ENCODE peak calls at places on chromosomes 4 and X, in six cellular contexts. One of them, this sample, is unnamed.

GRCh38 chr4:183408791-183409190 is 35.6 kb upstream of the CDKN2AIP start:
- DNase-seq in heart left ventricle: no peak
- DNase-seq in CD4-positive, CD25-positive, alpha-beta regulatory T cell: no peak
- DNase-seq in heart right ventricle: no peak
- DNase-seq in IMR-90: no peak
- DNase-seq in A673: peak; percentile 32
- DNase-seq in this sample: no peak

GRCh38 chr4:337932-338758 is 531 bp downstream of the ZNF141 start:
- DNase-seq in A673: peak; percentile 58
- DNase-seq in CD4-positive, CD25-positive, alpha-beta regulatory T cell: peak; percentile 23
- DNase-seq in IMR-90: peak; percentile 36
- DNase-seq in heart left ventricle: peak; percentile 27
- DNase-seq in heart right ventricle: peak; percentile 5
- DNase-seq in this sample: peak; percentile 61

GRCh38 chr4:141458501-141458900 is 177.9 kb upstream of the IL15 start:
- DNase-seq in A673: no peak
- DNase-seq in heart left ventricle: no peak
- DNase-seq in IMR-90: peak; percentile 27
- DNase-seq in heart right ventricle: no peak
- DNase-seq in CD4-positive, CD25-positive, alpha-beta regulatory T cell: no peak
- DNase-seq in this sample: no peak

GRCh38 chr4:121712783-121713182 is 16.0 kb upstream of the ANXA5 start:
- DNase-seq in heart left ventricle: no peak
- DNase-seq in A673: no peak
- DNase-seq in IMR-90: no peak
- DNase-seq in heart right ventricle: no peak
- DNase-seq in CD4-positive, CD25-positive, alpha-beta regulatory T cell: no peak
- DNase-seq in this sample: no peak

GRCh38 chr4:47824844-47825243 is 13.0 kb downstream of the CORIN start:
- DNase-seq in CD4-positive, CD25-positive, alpha-beta regulatory T cell: no peak
- DNase-seq in heart left ventricle: peak; percentile 87
- DNase-seq in IMR-90: no peak
- DNase-seq in heart right ventricle: peak; percentile 59
- DNase-seq in A673: no peak
- DNase-seq in this sample: peak; percentile 97

GRCh38 chrX:115553171-115553570 is 7.8 kb upstream of the PLS3 start:
- DNase-seq in IMR-90: no peak
- DNase-seq in A673: peak; percentile 25
- DNase-seq in heart right ventricle: no peak
- DNase-seq in heart left ventricle: no peak
- DNase-seq in CD4-positive, CD25-positive, alpha-beta regulatory T cell: no peak
- DNase-seq in this sample: no peak

GRCh38 chr4:98584265-98584664 is 74.1 kb downstream of the TSPAN5 start:
- DNase-seq in heart right ventricle: no peak
- DNase-seq in IMR-90: peak; percentile 58
- DNase-seq in A673: no peak
- DNase-seq in CD4-positive, CD25-positive, alpha-beta regulatory T cell: no peak
- DNase-seq in heart left ventricle: no peak
- DNase-seq in this sample: no peak

GRCh38 chr4:181662383-181662782 is 580.8 kb upstream of the TENM3 start:
- DNase-seq in A673: no peak
- DNase-seq in heart left ventricle: peak; percentile 30
- DNase-seq in heart right ventricle: no peak
- DNase-seq in IMR-90: peak; percentile 45
- DNase-seq in CD4-positive, CD25-positive, alpha-beta regulatory T cell: no peak
- DNase-seq in this sample: peak; percentile 65

GRCh38 chrX:42188730-42189129 is 265.4 kb upstream of the CASK start:
- DNase-seq in IMR-90: no peak
- DNase-seq in heart right ventricle: no peak
- DNase-seq in A673: no peak
- DNase-seq in CD4-positive, CD25-positive, alpha-beta regulatory T cell: no peak
- DNase-seq in heart left ventricle: no peak
- DNase-seq in this sample: no peak

GRCh38 chr4:61638600-61638999 is 438.5 kb downstream of the ADGRL3 start:
- DNase-seq in heart left ventricle: no peak
- DNase-seq in CD4-positive, CD25-positive, alpha-beta regulatory T cell: no peak
- DNase-seq in A673: no peak
- DNase-seq in heart right ventricle: no peak
- DNase-seq in IMR-90: peak; percentile 88
- DNase-seq in this sample: peak; percentile 8

GRCh38 chrX:110082156-110082555 is 79.2 kb downstream of the TMEM164 start:
- DNase-seq in heart left ventricle: no peak
- DNase-seq in A673: no peak
- DNase-seq in heart right ventricle: no peak
- DNase-seq in CD4-positive, CD25-positive, alpha-beta regulatory T cell: no peak
- DNase-seq in IMR-90: peak; percentile 93
- DNase-seq in this sample: no peak

GRCh38 chr4:137378393-137379290 is 153.7 kb downstream of the PCDH18 start:
- DNase-seq in A673: no peak
- DNase-seq in heart left ventricle: no peak
- DNase-seq in heart right ventricle: no peak
- DNase-seq in CD4-positive, CD25-positive, alpha-beta regulatory T cell: no peak
- DNase-seq in IMR-90: no peak
- DNase-seq in this sample: peak; percentile 30

GRCh38 chrX:30865612-30866011 is 23.4 kb downstream of the TAB3 start:
- DNase-seq in A673: no peak
- DNase-seq in heart right ventricle: no peak
- DNase-seq in CD4-positive, CD25-positive, alpha-beta regulatory T cell: no peak
- DNase-seq in heart left ventricle: no peak
- DNase-seq in IMR-90: no peak
- DNase-seq in this sample: no peak

GRCh38 chr4:15188581-15189539 is 186.6 kb downstream of the CPEB2 start:
- DNase-seq in heart right ventricle: no peak
- DNase-seq in IMR-90: no peak
- DNase-seq in CD4-positive, CD25-positive, alpha-beta regulatory T cell: no peak
- DNase-seq in heart left ventricle: no peak
- DNase-seq in A673: no peak
- DNase-seq in this sample: no peak

GRCh38 chrX:38632516-38632915 is 71.2 kb downstream of the TSPAN7 start:
- DNase-seq in A673: no peak
- DNase-seq in heart left ventricle: no peak
- DNase-seq in CD4-positive, CD25-positive, alpha-beta regulatory T cell: no peak
- DNase-seq in heart right ventricle: no peak
- DNase-seq in IMR-90: no peak
- DNase-seq in this sample: no peak

DNA sequence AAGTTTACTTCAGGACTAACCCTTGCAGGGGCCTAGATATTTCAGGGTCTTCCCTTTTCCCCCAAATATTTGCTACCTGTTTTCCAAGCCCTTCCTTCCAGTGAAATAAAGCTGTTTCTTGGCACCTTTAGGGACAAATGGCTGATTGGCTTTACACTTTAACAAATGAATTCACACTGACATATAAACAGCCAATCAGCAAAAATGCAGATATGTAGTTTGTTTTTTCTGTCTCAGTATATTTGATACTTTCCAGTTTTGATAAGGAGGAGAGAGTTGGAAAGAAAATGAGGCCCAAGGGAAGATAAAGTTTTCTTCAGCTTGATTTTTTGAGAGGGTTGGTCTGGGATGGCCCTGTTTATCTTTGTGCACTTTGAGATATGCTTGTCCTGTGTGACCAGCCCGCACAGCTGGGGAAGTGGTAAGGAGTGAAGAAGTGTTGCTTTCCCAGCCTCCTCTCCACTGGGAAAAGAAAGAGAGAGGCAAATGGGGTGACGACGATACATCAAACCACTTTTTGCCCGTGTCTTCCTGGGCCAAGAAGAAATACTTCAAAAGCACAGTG is 67.5 kb downstream of the MGST2 start:
- DNase-seq in A673: no peak
- DNase-seq in CD4-positive, CD25-positive, alpha-beta regulatory T cell: no peak
- DNase-seq in IMR-90: no peak
- DNase-seq in heart left ventricle: no peak
- DNase-seq in heart right ventricle: no peak
- DNase-seq in this sample: peak; percentile 28
- H3K27ac ChIP-seq in A673: no peak overlapping the region
- H3K27ac ChIP-seq in CD4-positive, CD25-positive, alpha-beta regulatory T cell: no peak overlapping the region
- H3K27ac ChIP-seq in IMR-90: no peak overlapping the region
- H3K27ac ChIP-seq in heart left ventricle: no peak overlapping the region
- H3K27ac ChIP-seq in heart right ventricle: peak overlapping the region; percentile 83
- H3K27ac ChIP-seq in this sample: peak overlapping the region; percentile 98

GRCh38 chrX:49878834-49879655 is at the start of gene USP27X:
- DNase-seq in IMR-90: peak; percentile 81
- DNase-seq in A673: peak; percentile 90
- DNase-seq in CD4-positive, CD25-positive, alpha-beta regulatory T cell: peak; percentile 83
- DNase-seq in heart right ventricle: peak; percentile 71
- DNase-seq in heart left ventricle: peak; percentile 82
- DNase-seq in this sample: peak; percentile 81
- H3K4me3 ChIP-seq in IMR-90: peak within 1 kb of the TSS; percentile 95
- H3K4me3 ChIP-seq in A673: peak within 1 kb of the TSS; percentile 46
- H3K4me3 ChIP-seq in CD4-positive, CD25-positive, alpha-beta regulatory T cell: peak within 1 kb of the TSS; percentile 78
- H3K4me3 ChIP-seq in heart right ventricle: peak within 1 kb of the TSS; percentile 67
- H3K4me3 ChIP-seq in heart left ventricle: peak within 1 kb of the TSS; percentile 62
- H3K4me3 ChIP-seq in this sample: peak within 1 kb of the TSS; percentile 50

DNA sequence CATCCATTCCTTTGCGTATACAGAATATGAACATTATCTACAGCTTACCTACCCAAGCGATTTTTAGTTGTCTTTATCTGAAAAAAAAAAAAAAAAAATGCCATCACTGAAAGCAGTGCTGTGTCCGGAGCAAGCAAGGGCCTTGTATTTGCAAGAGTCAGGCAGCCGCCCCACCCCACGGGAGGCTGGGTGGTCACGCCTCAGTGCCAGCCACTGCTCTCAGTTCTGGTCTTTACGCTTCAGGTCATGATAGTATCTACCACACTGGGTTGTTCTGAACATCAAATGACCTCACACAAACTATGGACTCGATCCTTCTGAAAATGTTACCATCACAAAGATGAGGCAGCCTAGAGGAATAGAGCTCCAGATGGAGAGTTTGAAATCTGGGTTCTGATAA is 62.7 kb upstream of the HELT start:
- DNase-seq in heart left ventricle: no peak
- DNase-seq in heart right ventricle: no peak
- DNase-seq in CD4-positive, CD25-positive, alpha-beta regulatory T cell: no peak
- DNase-seq in A673: no peak
- DNase-seq in IMR-90: no peak
- DNase-seq in this sample: no peak
- H3K27ac ChIP-seq in heart left ventricle: no peak overlapping the region
- H3K27ac ChIP-seq in heart right ventricle: no peak overlapping the region
- H3K27ac ChIP-seq in CD4-positive, CD25-positive, alpha-beta regulatory T cell: no peak overlapping the region
- H3K27ac ChIP-seq in A673: no peak overlapping the region
- H3K27ac ChIP-seq in IMR-90: no peak overlapping the region
- H3K27ac ChIP-seq in this sample: no peak overlapping the region

DNA sequence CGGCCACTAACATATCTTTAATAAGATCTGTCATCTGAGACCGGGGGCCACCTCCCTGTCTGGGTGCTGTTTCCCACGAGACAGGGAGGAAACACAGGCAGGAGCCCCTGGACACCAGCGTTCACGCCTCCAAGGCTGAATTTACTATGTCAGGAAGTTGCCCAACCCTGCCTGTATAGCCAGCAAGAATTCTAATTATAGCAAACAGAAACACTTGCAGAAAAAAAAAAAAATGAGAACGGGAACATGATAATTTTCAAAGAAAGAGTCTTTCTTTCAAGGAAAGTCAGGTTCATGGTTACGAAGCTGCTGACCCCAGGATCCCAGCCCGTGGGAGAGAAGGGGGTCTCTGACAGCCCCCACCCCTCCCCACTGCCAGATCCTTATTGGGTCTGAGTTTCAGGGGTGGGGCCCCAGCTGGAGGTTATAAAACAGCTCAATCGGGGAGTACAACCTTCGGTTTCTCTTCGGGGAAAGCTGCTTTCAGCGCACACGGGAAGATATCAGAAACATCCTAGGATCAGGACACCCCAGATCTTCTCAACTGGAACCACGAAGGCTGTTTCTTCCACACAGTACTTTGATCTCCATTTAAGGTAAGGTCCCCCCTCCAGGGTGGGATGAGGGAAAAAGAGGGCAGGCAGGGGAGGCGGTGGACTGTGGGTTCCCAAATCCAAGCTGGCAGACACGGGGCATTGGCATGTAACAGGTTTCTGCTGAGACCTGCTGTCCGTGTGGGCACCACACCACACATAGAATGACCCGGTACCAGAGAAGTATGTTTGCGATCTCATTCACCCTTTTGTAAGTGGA is at the start of gene IL3RA:
- DNase-seq in CD4-positive, CD25-positive, alpha-beta regulatory T cell: peak; percentile 38
- DNase-seq in heart left ventricle: peak; percentile 54
- DNase-seq in IMR-90: no peak
- DNase-seq in A673: no peak
- DNase-seq in heart right ventricle: peak; percentile 58
- DNase-seq in this sample: peak; percentile 18
- H3K4me3 ChIP-seq in CD4-positive, CD25-positive, alpha-beta regulatory T cell: peak within 1 kb of the TSS; percentile 65
- H3K4me3 ChIP-seq in heart left ventricle: peak within 1 kb of the TSS; percentile 56
- H3K4me3 ChIP-seq in IMR-90: no peak within 1 kb of the TSS
- H3K4me3 ChIP-seq in A673: peak within 1 kb of the TSS; percentile 35
- H3K4me3 ChIP-seq in heart right ventricle: peak within 1 kb of the TSS; percentile 59
- H3K4me3 ChIP-seq in this sample: no peak within 1 kb of the TSS

DNA sequence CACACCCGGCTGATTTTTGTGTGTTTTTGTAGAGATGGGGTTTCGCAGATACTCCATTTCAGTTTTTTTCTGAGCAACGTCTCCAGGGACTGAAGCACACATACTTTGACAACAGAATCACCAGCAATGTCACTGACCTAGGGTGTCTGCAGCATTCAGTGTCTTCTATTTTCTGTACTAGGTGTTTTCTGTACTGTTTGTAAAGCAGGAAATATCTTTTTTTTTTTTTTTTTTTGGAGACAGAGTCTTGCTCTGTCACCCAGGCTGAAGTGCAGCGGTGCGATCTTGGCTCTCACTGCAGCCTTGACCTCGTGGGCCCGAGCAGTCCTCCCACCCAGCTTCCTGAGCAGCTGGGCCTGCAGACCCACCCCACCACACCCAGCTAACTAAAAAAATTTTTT is 8.8 kb downstream of the ADD1 start:
- DNase-seq in heart right ventricle: peak; percentile 69
- DNase-seq in CD4-positive, CD25-positive, alpha-beta regulatory T cell: peak; percentile 79
- DNase-seq in heart left ventricle: peak; percentile 73
- DNase-seq in IMR-90: no peak
- DNase-seq in A673: no peak
- DNase-seq in this sample: no peak
- H3K27ac ChIP-seq in heart right ventricle: peak overlapping the region; percentile 61
- H3K27ac ChIP-seq in CD4-positive, CD25-positive, alpha-beta regulatory T cell: peak overlapping the region; percentile 43
- H3K27ac ChIP-seq in heart left ventricle: peak overlapping the region; percentile 12
- H3K27ac ChIP-seq in IMR-90: no peak overlapping the region
- H3K27ac ChIP-seq in A673: no peak overlapping the region
- H3K27ac ChIP-seq in this sample: peak overlapping the region; percentile 7

DNA sequence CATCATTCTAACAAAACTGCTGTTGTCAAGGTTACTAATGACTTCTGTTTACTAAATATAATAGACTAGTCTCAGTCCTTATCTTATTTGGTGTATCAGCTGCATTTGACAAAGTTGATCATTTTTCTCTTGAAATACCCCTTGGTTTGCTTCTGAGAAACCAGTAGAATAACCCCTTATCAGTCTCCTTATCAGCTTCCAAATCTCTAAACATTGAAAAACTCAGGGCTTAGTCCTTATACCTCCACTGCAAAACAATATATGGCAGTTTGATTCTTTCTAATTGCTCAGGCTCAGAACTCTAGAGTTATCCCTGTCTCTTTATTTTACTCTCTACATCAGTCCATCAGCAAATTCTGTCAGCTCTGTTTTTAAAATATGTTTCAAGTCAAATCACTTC is 87.2 kb upstream of the NPNT start:
- DNase-seq in CD4-positive, CD25-positive, alpha-beta regulatory T cell: peak; percentile 12
- DNase-seq in heart right ventricle: no peak
- DNase-seq in IMR-90: no peak
- DNase-seq in heart left ventricle: no peak
- DNase-seq in A673: no peak
- DNase-seq in this sample: no peak
- H3K4me3 ChIP-seq in CD4-positive, CD25-positive, alpha-beta regulatory T cell: no peak overlapping the region
- H3K4me3 ChIP-seq in heart right ventricle: no peak overlapping the region
- H3K4me3 ChIP-seq in IMR-90: peak overlapping the region; percentile 2
- H3K4me3 ChIP-seq in heart left ventricle: no peak overlapping the region
- H3K4me3 ChIP-seq in A673: no peak overlapping the region
- H3K4me3 ChIP-seq in this sample: no peak overlapping the region